ENCODE peak calls at places on chromosomes 7 and 10, in six cellular contexts. Q is K562, X is spleen, Y is suprapubic skin, T is heart left ventricle, N is right lobe of liver. I is an unnamed sample.
A peak's percentile ranks its signal among the peaks of the same experiment; 100 is the strongest.

GRCh38 chr10:125629758-125630376 is 53.1 kb downstream of the TEX36 start:
- DNase-seq in Q (peak; percentile 41), X (no peak), Y (no peak), T (no peak), N (no peak), I (peak; percentile 45)

GRCh38 chr7:30406664-30407425 is 71.7 kb downstream of the NOD1 start:
- DNase-seq in Q (no peak), X (no peak), Y (no peak), T (no peak), N (no peak), I (no peak)

GRCh38 chr7:4616116-4616515 is 66.0 kb upstream of the FOXK1 start:
- DNase-seq in Q (no peak), X (no peak), Y (no peak), T (no peak), N (no peak), I (no peak)

GRCh38 chr7:101934618-101935017 is 117.2 kb downstream of the CUX1 start:
- DNase-seq in Q (no peak), X (peak; percentile 16), Y (no peak), T (no peak), N (no peak), I (no peak)

GRCh38 chr10:30241422-30242110 is 107.5 kb downstream of the MTPAP start:
- DNase-seq in Q (no peak), X (no peak), Y (no peak), T (no peak), N (no peak), I (no peak)

GRCh38 chr7:106757846-106758245 is 96.9 kb upstream of the CCDC71L start:
- DNase-seq in Q (no peak), X (no peak), Y (no peak), T (peak; percentile 60), N (peak; percentile 67), I (no peak)

GRCh38 chr7:1317654-1318450 is 85.2 kb downstream of the UNCX start:
- DNase-seq in Q (no peak), X (peak; percentile 48), Y (no peak), T (no peak), N (no peak), I (no peak)

GRCh38 chr7:88337556-88337955 is 30.9 kb upstream of the STEAP4 start:
- DNase-seq in Q (no peak), X (no peak), Y (no peak), T (no peak), N (no peak), I (no peak)

GRCh38 chr10:122323188-122323587 is 51.3 kb upstream of the PLEKHA1 start:
- DNase-seq in Q (no peak), X (no peak), Y (no peak), T (no peak), N (no peak), I (no peak)

GRCh38 chr10:86971146-86971991 is 3.1 kb downstream of the ADIRF start:
- DNase-seq in Q (no peak), X (peak; percentile 96), Y (peak; percentile 97), T (peak; percentile 93), N (peak; percentile 73), I (peak; percentile 69)

GRCh38 chr7:116731019-116731388 is 59.0 kb downstream of the MET start:
- DNase-seq in Q (no peak), X (no peak), Y (no peak), T (no peak), N (peak; percentile 73), I (no peak)

GRCh38 chr7:69800495-69800894 is 202.2 kb downstream of the AUTS2 start:
- DNase-seq in Q (no peak), X (no peak), Y (no peak), T (no peak), N (no peak), I (peak; percentile 53)

GRCh38 chr10:48981310-48981907 is 41.8 kb upstream of the LRRC18 start:
- DNase-seq in Q (peak; percentile 93), X (peak; percentile 85), Y (no peak), T (no peak), N (peak; percentile 72), I (peak; percentile 18)

GRCh38 chr7:7438851-7439250 is 96.8 kb downstream of the COL28A1 start:
- DNase-seq in Q (no peak), X (no peak), Y (no peak), T (no peak), N (no peak), I (no peak)

GRCh38 chr10:109405338-109405737 is 518.0 kb downstream of the XPNPEP1 start:
- DNase-seq in Q (no peak), X (no peak), Y (no peak), T (no peak), N (no peak), I (no peak)

DNA sequence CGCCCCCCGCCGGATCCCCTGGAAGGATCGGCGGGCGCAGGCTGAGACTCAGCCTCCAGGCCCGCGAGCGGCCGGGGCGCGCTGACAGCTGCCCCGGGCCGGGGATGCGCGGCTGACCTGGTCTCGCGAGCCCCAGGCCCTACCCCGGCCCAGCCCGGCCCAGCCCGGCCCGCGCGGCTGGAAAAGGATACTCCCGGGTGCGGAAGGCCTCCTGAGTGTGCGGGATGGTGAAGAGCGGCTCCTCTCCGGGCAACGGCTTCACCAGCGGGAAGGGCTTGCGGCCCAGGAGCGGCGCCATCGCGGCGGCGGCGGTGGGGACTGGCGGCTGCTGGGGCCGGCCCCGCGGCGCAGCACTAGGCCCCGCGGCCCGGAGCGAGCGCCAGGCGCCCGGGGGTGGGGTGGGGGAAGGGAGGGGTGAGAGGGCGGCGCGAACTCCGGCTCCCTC is 435 bp downstream of the BAZ1B start:
- DNase-seq in Q (peak; percentile 91), X (no peak), Y (no peak), T (peak; percentile 84), N (no peak), I (peak; percentile 88)
- TF ChIP-seq POLR2A in Q (no peak), X (no peak), Y (no peak), T (no peak), N (no peak), I (no peak)

DNA sequence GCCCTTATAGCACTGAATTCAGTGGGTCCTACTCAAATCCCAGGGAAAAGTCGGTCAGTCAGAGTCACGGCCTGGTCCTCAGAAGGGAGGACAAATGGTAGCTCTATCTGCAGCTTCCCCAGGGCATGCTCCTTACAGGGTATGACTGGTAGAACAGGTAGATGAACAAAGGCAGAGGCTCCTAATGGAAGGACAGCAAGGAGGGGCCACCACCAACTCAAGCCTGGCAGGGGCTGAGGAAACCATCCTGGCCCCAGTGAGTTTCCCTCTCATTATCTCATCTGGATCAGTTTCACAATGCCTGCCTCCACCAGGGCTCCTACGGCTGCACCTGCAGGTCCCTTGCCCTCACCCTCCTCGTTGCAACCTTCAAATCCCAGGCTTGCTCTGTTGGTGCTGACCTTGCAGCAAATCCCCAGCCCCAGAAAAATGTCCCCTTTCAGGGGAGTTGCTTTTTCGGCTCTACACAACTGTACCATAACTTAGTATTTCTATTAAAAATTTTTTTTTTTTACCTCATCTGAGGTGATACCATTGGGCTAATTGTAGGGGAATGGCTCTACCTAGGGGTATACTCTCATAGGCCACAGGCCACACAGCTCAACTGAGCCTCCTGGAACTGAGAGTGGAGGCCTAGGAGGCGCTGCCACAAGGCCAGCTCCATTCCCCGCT is 2.4 kb upstream of the MYO1G start:
- DNase-seq in Q (no peak), X (peak; percentile 68), Y (peak; percentile 47), T (no peak), N (no peak), I (no peak)
- TF ChIP-seq POLR2A in Q (no peak), X (no peak), Y (no peak), T (no peak), N (no peak), I (no peak)

GRCh38 chr10:126924915-126925300 is 19.7 kb downstream of the DOCK1 start:
- DNase-seq in Q (no peak), X (no peak), Y (no peak), T (no peak), N (no peak), I (no peak)
- TF ChIP-seq POLR2A in Q (no peak), X (no peak), Y (no peak), T (no peak), N (no peak), I (no peak)

GRCh38 chr10:50624866-50625491 is 1.2 kb upstream of the SGMS1 start:
- DNase-seq in Q (peak; percentile 92), X (no peak), Y (peak; percentile 84), T (peak; percentile 93), N (peak; percentile 92), I (peak; percentile 93)

GRCh38 chr10:50622497-50623298 is 1.1 kb downstream of the SGMS1 start:
- DNase-seq in Q (peak; percentile 37), X (peak; percentile 90), Y (peak; percentile 80), T (peak; percentile 77), N (peak; percentile 62), I (peak; percentile 61)

GRCh38 chr10:50625663-50626062 is 1.9 kb upstream of the SGMS1 start:
- DNase-seq in Q (no peak), X (no peak), Y (no peak), T (no peak), N (no peak), I (peak; percentile 57)

GRCh38 chr10:50623299-50624153 is at the start of gene SGMS1:
- DNase-seq in Q (peak; percentile 87), X (peak; percentile 97), Y (peak; percentile 91), T (peak; percentile 94), N (peak; percentile 91), I (peak; percentile 82)

DNA sequence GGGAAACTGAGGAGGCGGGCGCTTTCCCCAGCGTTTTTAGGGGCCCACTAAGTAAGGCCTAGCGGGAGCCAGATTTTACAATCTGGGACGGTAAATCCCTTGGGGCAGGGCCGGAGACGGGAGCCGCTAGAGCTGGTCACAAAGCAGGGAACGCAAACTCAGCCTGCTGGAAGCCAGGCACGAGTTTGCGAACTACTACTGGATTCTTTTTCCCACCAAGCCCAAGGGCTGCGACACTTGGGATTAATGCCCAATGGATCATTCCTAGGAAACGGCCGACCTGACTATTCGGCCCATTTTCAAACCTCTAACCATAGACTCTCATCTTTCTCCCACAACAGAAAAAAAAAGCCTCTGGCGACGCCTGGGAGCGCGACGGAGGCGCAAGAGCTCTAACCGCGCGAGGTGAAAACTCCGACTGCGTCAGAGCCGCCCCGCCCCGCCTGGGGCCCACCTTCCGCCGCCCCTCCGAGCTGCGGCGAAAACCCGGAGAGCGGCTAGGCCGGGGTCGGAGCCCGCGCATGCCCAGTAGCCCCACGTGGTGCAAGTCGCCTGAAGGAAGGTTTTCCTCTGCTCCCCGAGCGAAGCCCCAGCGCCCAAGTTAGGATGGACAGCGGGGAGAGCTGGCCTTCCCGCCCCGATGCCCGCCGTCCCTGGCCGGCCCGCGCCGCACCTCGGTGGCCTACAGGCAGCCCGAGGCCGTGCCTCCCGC is 554 bp upstream of the SGMS1 start:
- DNase-seq in Q (peak; percentile 94), X (peak; percentile 99), Y (peak; percentile 97), T (peak; percentile 99), N (peak; percentile 97), I (peak; percentile 98)
- TF ChIP-seq POLR2A in Q (no peak), X (peak; percentile 37), Y (peak; percentile 71), T (no peak), N (peak; percentile 12), I (peak; percentile 74)

GRCh38 chr7:107909445-107909844 is 18.5 kb downstream of the DLD start:
- DNase-seq in Q (no peak), X (no peak), Y (no peak), T (no peak), N (no peak), I (no peak)
- TF ChIP-seq POLR2A in Q (no peak), X (no peak), Y (no peak), T (no peak), N (no peak), I (no peak)

DNA sequence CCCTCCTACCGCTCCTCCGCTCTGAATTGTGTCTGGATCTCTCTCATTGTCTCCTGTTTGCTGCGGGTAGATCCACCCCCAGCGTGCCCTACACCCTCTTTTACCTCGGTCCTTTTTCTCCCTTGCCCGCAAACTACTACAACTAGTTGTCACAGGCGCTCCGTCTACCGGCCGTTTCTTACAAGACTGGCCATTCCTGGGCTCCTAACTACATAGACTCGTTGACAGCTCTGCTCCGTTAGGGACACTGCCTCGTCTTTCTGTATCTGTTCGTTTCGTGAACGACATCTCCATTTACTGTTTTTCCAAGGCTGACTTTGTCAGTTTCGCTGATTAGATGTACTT is 793 bp downstream of the TAF3 start:
- DNase-seq in Q (peak; percentile 51), X (no peak), Y (no peak), T (no peak), N (peak; percentile 53), I (peak; percentile 75)
- TF ChIP-seq POLR2A in Q (no peak), X (no peak), Y (no peak), T (no peak), N (no peak), I (no peak)